ENCODE peak calls at places on chromosomes 3 and 15, in ten cellular contexts. F is nephron progenitor cell, M is SK-N-SH, O is cardiac fibroblast, W is RWPE1, K is activated B cell treated with CpG ODN at 0.5 μM for 24 hours, V is BE2C, N is foreskin fibroblast, Y is cardiac muscle cell, T is bronchial epithelial cell. D is an unnamed sample.

GRCh38 chr15:94083467-94083991 is 147.8 kb upstream of the MCTP2 start:
- DNase-seq in F (no peak), M (no peak), O (peak; percentile 35), W (no peak), K (no peak), V (no peak), N (no peak), Y (no peak), T (peak; percentile 68), D (no peak)

GRCh38 chr3:50971487-50971924 is 296.8 kb downstream of the DOCK3 start:
- DNase-seq in F (peak; percentile 41), M (peak; percentile 51), O (peak; percentile 62), W (peak; percentile 33), K (no peak), V (peak; percentile 21), N (peak; percentile 49), Y (peak; percentile 66), T (peak; percentile 60), D (no peak)

GRCh38 chr15:28021281-28022039 is 77.7 kb downstream of the OCA2 start:
- DNase-seq in F (peak; percentile 34), M (peak; percentile 96), O (peak; percentile 52), W (peak; percentile 37), K (no peak), V (peak; percentile 98), N (no peak), Y (peak; percentile 88), T (peak; percentile 34), D (peak; percentile 72)

GRCh38 chr3:17302774-17303173 is 418.0 kb downstream of the PLCL2 start:
- DNase-seq in F (no peak), M (no peak), O (peak; percentile 57), W (no peak), K (no peak), V (no peak), N (peak; percentile 66), Y (no peak), T (no peak), D (no peak)

GRCh38 chr3:24725514-24726255 is 231.0 kb upstream of the THRB start:
- DNase-seq in F (no peak), M (no peak), O (no peak), W (peak; percentile 44), K (no peak), V (no peak), N (no peak), Y (peak; percentile 9), T (peak; percentile 95), D (no peak)

GRCh38 chr3:168427830-168428471 is 332.2 kb upstream of the GOLIM4 start:
- DNase-seq in F (no peak), M (no peak), O (no peak), W (no peak), K (no peak), V (no peak), N (no peak), Y (no peak), T (no peak), D (no peak)

GRCh38 chr15:27017168-27017809 is 46.3 kb downstream of the GABRG3 start:
- DNase-seq in F (peak; percentile 85), M (peak; percentile 87), O (peak; percentile 65), W (peak; percentile 63), K (no peak), V (peak; percentile 81), N (peak; percentile 36), Y (peak; percentile 74), T (peak; percentile 29), D (no peak)

GRCh38 chr3:65953301-65953812 is 85.4 kb downstream of the MAGI1 start:
- DNase-seq in F (no peak), M (no peak), O (no peak), W (no peak), K (no peak), V (no peak), N (no peak), Y (peak; percentile 81), T (peak; percentile 40), D (peak; percentile 86)

GRCh38 chr3:158418035-158418434 is 153.0 kb upstream of the MLF1 start:
- DNase-seq in F (no peak), M (no peak), O (no peak), W (no peak), K (no peak), V (no peak), N (no peak), Y (no peak), T (no peak), D (no peak)

GRCh38 chr15:58951388-58952060 is 18.0 kb upstream of the SLTM start:
- DNase-seq in F (no peak), M (no peak), O (peak; percentile 89), W (peak; percentile 70), K (no peak), V (no peak), N (peak; percentile 85), Y (no peak), T (peak; percentile 91), D (no peak)

GRCh38 chr3:101069796-101070195 is 76.6 kb upstream of the ABI3BP start:
- DNase-seq in F (no peak), M (no peak), O (no peak), W (no peak), K (no peak), V (no peak), N (peak; percentile 32), Y (no peak), T (no peak), D (no peak)
- TF ChIP-seq CTCF in F (no peak), M (no peak), O (no peak), W (no peak), K (no peak), V (no peak), N (no peak), Y (no peak), T (no peak), D (no peak)

GRCh38 chr15:55799287-55800212 is 56.6 kb upstream of the PRTG start:
- DNase-seq in F (peak; percentile 81), M (peak; percentile 73), O (peak; percentile 69), W (peak; percentile 38), K (no peak), V (peak; percentile 84), N (peak; percentile 80), Y (peak; percentile 86), T (peak; percentile 24), D (peak; percentile 52)
- TF ChIP-seq CTCF in F (peak; percentile 73), M (peak; percentile 80), O (peak; percentile 76), W (no peak), K (no peak), V (peak; percentile 93), N (peak; percentile 55), Y (peak; percentile 77), T (peak; percentile 60), D (peak; percentile 63)

GRCh38 chr3:97257942-97258341 is 443.5 kb downstream of the EPHA6 start:
- DNase-seq in F (no peak), M (no peak), O (no peak), W (no peak), K (no peak), V (no peak), N (no peak), Y (no peak), T (no peak), D (no peak)

GRCh38 chr3:97259263-97259662 is 444.9 kb downstream of the EPHA6 start:
- DNase-seq in F (no peak), M (no peak), O (no peak), W (no peak), K (no peak), V (no peak), N (no peak), Y (no peak), T (no peak), D (no peak)

DNA sequence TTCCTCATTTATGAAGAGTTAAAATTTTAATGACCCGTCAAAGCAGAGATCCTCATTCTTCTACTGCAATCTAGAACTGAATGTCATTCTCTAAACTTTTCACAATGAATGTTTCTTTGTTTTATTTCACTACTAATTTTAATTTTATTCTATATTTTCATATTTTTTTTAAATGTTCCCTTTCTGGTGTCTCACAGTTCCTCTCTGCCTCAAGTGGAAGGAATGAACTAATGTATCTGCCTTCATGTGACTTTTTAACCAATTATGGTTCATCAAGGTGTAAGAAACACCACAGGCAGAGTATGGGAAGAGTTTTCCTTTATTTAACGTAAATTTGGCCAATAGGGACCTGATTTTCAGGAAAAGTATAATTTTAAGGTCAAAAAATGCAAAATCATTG is 441.7 kb downstream of the EPHA6 start:
- DNase-seq in F (no peak), M (no peak), O (no peak), W (no peak), K (no peak), V (no peak), N (no peak), Y (no peak), T (peak; percentile 13), D (no peak)
- TF ChIP-seq CTCF in F (peak; percentile 7), M (peak; percentile 10), O (no peak), W (no peak), K (no peak), V (peak; percentile 23), N (no peak), Y (no peak), T (no peak), D (no peak)

GRCh38 chr15:78872972-78873795 is 494 bp downstream of the MORF4L1 start:
- DNase-seq in F (peak; percentile 88), M (peak; percentile 85), O (peak; percentile 95), W (peak; percentile 76), K (peak; percentile 81), V (peak; percentile 96), N (peak; percentile 97), Y (peak; percentile 93), T (peak; percentile 78), D (peak; percentile 89)

GRCh38 chr15:78872155-78872971 is at the start of gene MORF4L1:
- DNase-seq in F (peak; percentile 96), M (peak; percentile 95), O (peak; percentile 98), W (peak; percentile 93), K (peak; percentile 94), V (peak; percentile 99), N (peak; percentile 99), Y (peak; percentile 97), T (peak; percentile 88), D (peak; percentile 98)

GRCh38 chr15:78878356-78878755 is 5.7 kb downstream of the MORF4L1 start:
- DNase-seq in F (no peak), M (no peak), O (peak; percentile 32), W (no peak), K (no peak), V (no peak), N (peak; percentile 43), Y (no peak), T (peak; percentile 20), D (no peak)

GRCh38 chr15:78875107-78875914 is 2.6 kb downstream of the MORF4L1 start:
- DNase-seq in F (no peak), M (no peak), O (no peak), W (no peak), K (no peak), V (no peak), N (no peak), Y (no peak), T (no peak), D (no peak)

DNA sequence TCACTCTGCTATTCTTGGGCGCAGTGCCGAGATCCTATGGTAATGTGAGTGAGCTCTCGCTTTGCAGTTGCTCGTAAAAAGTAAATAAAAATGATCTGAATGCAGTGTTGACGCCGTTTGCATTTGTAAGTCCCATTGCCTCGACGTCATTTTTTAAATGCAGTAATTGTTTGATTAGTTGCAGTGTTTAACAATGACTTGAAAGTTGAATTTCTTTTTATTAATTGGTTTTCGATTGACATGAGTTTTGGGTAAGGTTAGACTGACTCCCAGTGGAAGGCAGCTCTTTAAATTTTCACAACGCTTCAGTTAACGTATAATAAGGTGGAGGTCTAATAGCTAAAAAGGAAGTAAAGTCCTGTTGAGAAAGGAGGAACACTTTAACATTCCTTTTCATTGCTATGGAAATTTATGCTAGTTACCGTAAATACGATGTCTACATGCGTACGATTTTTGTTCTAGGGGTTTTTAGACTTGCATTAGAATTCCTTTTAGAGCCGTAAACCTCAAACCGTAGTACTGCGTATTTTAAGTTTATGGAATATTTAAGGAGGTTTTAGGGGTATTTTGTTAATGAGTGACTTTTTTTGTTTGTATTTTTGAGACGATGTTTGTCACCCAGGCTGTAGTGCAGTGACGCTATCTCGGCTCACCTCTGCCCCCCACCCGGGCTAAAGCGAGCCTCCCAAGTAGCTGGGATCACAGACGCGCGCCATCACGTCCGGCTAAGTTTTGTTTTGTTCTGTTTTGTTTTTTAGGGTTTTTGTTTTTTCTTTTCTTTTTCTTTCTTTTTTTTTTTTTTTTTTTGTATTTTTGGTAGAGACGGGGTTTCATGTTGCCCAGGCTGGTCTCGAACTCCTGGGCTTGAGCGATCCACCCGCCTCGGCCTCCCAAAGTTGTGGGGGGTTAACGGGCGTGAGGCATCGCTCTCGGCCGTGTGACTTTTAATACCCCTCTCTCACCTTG is 1.4 kb downstream of the MORF4L1 start:
- DNase-seq in F (no peak), M (no peak), O (peak; percentile 39), W (peak; percentile 28), K (no peak), V (no peak), N (peak; percentile 47), Y (no peak), T (no peak), D (no peak)
- TF ChIP-seq CTCF in F (no peak), M (peak; percentile 21), O (no peak), W (peak; percentile 41), K (no peak), V (no peak), N (no peak), Y (no peak), T (no peak), D (no peak)

D was measured in lower lobe of right lung.